ENCODE peak calls at places on chromosomes 12 and 14, in eight cellular contexts. X, Q, Z, Y, A, C, N and S are unnamed samples.

GRCh38 chr14:105138551-105139111 is 29.9 kb downstream of the JAG2 start:
- DNase-seq in X (no peak), Q (peak), Z (no peak), Y (peak), A (no peak), C (no peak), N (no peak), S (no peak)

GRCh38 chr14:103427485-103428443 is 42.5 kb downstream of the MARK3 start:
- DNase-seq in X (no peak), Q (no peak), Z (no peak), Y (no peak), A (peak), C (no peak), N (peak), S (no peak)

GRCh38 chr14:26992403-26993115 is 394.7 kb upstream of the NOVA1 start:
- DNase-seq in X (no peak), Q (no peak), Z (no peak), Y (no peak), A (no peak), C (no peak), N (no peak), S (no peak)

GRCh38 chr12:89492883-89493282 is 31.7 kb downstream of the GALNT4 start:
- DNase-seq in X (no peak), Q (no peak), Z (no peak), Y (no peak), A (no peak), C (no peak), N (no peak), S (no peak)

GRCh38 chr14:68937790-68938514 is 41.1 kb downstream of the ACTN1 start:
- DNase-seq in X (no peak), Q (no peak), Z (no peak), Y (no peak), A (peak), C (peak), N (no peak), S (no peak)

GRCh38 chr12:63093084-63093483 is 57.9 kb downstream of the AVPR1A start:
- DNase-seq in X (no peak), Q (no peak), Z (no peak), Y (no peak), A (no peak), C (no peak), N (no peak), S (no peak)

GRCh38 chr12:53827306-53827705 is 75.5 kb upstream of the CISTR start:
- DNase-seq in X (no peak), Q (no peak), Z (no peak), Y (no peak), A (no peak), C (no peak), N (no peak), S (no peak)

GRCh38 chr12:128783129-128783574 is 40.6 kb downstream of the SLC15A4 start:
- DNase-seq in X (no peak), Q (no peak), Z (no peak), Y (no peak), A (no peak), C (no peak), N (no peak), S (no peak)

GRCh38 chr12:79547044-79547734 is 143.6 kb downstream of the PAWR start:
- DNase-seq in X (no peak), Q (no peak), Z (no peak), Y (no peak), A (peak), C (no peak), N (no peak), S (no peak)

GRCh38 chr14:95340201-95340697 is 20.5 kb upstream of the CLMN start:
- DNase-seq in X (no peak), Q (no peak), Z (no peak), Y (no peak), A (peak), C (no peak), N (no peak), S (no peak)

GRCh38 chr12:52010692-52011601 is 4.2 kb downstream of the TAMALIN start:
- DNase-seq in X (peak), Q (no peak), Z (no peak), Y (no peak), A (no peak), C (no peak), N (no peak), S (no peak)

GRCh38 chr12:93763746-93764147 is 86.6 kb downstream of the CRADD start:
- DNase-seq in X (no peak), Q (no peak), Z (no peak), Y (no peak), A (peak), C (no peak), N (no peak), S (no peak)

GRCh38 chr12:131223171-131223761 is 269.6 kb downstream of the ADGRD1 start:
- DNase-seq in X (no peak), Q (peak), Z (no peak), Y (peak), A (no peak), C (no peak), N (no peak), S (no peak)

GRCh38 chr14:100844082-100844408 is 18.1 kb downstream of the MEG3 start:
- DNase-seq in X (no peak), Q (no peak), Z (no peak), Y (peak), A (no peak), C (no peak), N (no peak), S (no peak)

GRCh38 chr14:45743884-45744283 is 490.9 kb upstream of the MIS18BP1 start:
- DNase-seq in X (no peak), Q (no peak), Z (no peak), Y (no peak), A (no peak), C (no peak), N (no peak), S (no peak)

GRCh38 chr12:106861984-106862894 is 87.8 kb downstream of the RIC8B start:
- DNase-seq in X (no peak), Q (no peak), Z (no peak), Y (no peak), A (peak), C (no peak), N (no peak), S (no peak)

GRCh38 chr14:26719514-26719913 is 121.7 kb upstream of the NOVA1 start:
- DNase-seq in X (no peak), Q (no peak), Z (no peak), Y (no peak), A (peak), C (no peak), N (no peak), S (no peak)

GRCh38 chr12:71871116-71871515 is 31.6 kb downstream of the TBC1D15 start:
- DNase-seq in X (no peak), Q (no peak), Z (no peak), Y (no peak), A (no peak), C (no peak), N (no peak), S (no peak)

GRCh38 chr12:56718636-56719035 is 6.5 kb downstream of the NACA start:
- DNase-seq in X (no peak), Q (no peak), Z (no peak), Y (no peak), A (no peak), C (no peak), N (no peak), S (no peak)

GRCh38 chr14:92846162-92846897 is 52.2 kb downstream of the GOLGA5 start:
- DNase-seq in X (no peak), Q (no peak), Z (no peak), Y (no peak), A (peak), C (no peak), N (no peak), S (no peak)

GRCh38 chr14:91693342-91693741 is 38.5 kb downstream of the CATSPERB start:
- DNase-seq in X (no peak), Q (no peak), Z (no peak), Y (no peak), A (peak), C (no peak), N (no peak), S (no peak)

GRCh38 chr14:53955671-53956426 is 776 bp downstream of the BMP4 start:
- DNase-seq in X (no peak), Q (peak), Z (no peak), Y (peak), A (peak), C (peak), N (no peak), S (no peak)

GRCh38 chr12:60070541-60070940 is 474.7 kb downstream of the SLC16A7 start:
- DNase-seq in X (no peak), Q (no peak), Z (no peak), Y (no peak), A (no peak), C (no peak), N (no peak), S (no peak)

GRCh38 chr12:49489720-49490119 is 49.1 kb upstream of the KCNH3 start:
- DNase-seq in X (no peak), Q (no peak), Z (no peak), Y (no peak), A (peak), C (no peak), N (no peak), S (no peak)